ENCODE peak calls at places on chromosome 3, in six cellular contexts. A is AML-193; S is activated CD8-positive, alpha-beta memory T cell treated with anti-CD3 and anti-CD28 coated beads, Interleukin-2, amount 10 ng/mL, durations not matched to agents 7 days and 5 days; C is C1 segment of cervical spinal cord; K is NCI-H460; M is adipocyte. Q is an unnamed sample.

GRCh38 chr3:14144423-14145075 is 19.7 kb downstream of the TMEM43 start:
- DNase-seq in A (peak; percentile 100), S (peak; percentile 85), C (no peak), K (peak; percentile 91), M (peak; percentile 99), Q (peak; percentile 67)

GRCh38 chr3:38349684-38350359 is 3.2 kb downstream of the XYLB start:
- DNase-seq in A (no peak), S (no peak), C (no peak), K (no peak), M (no peak), Q (no peak)

GRCh38 chr3:61358364-61358763 is 107.1 kb upstream of the FHIT start:
- DNase-seq in A (no peak), S (no peak), C (peak; percentile 39), K (no peak), M (no peak), Q (no peak)

GRCh38 chr3:76024640-76025039 is 239.3 kb upstream of the ZNF717 start:
- DNase-seq in A (peak; percentile 39), S (no peak), C (no peak), K (no peak), M (peak; percentile 73), Q (no peak)

GRCh38 chr3:193788189-193788946 is 195.4 kb downstream of the OPA1 start:
- DNase-seq in A (peak; percentile 72), S (peak; percentile 44), C (peak; percentile 34), K (peak; percentile 46), M (peak; percentile 56), Q (peak; percentile 61)

GRCh38 chr3:35438101-35438500 is 201.2 kb upstream of the ARPP21 start:
- DNase-seq in A (no peak), S (no peak), C (no peak), K (no peak), M (no peak), Q (no peak)

GRCh38 chr3:174466471-174467054 is 392.6 kb upstream of the NAALADL2 start:
- DNase-seq in A (no peak), S (no peak), C (no peak), K (no peak), M (no peak), Q (no peak)

GRCh38 chr3:33440328-33440577 is at the start of gene UBP1:
- DNase-seq in A (no peak), S (no peak), C (no peak), K (no peak), M (no peak), Q (no peak)

GRCh38 chr3:156610154-156610553 is 55.2 kb upstream of the SSR3 start:
- DNase-seq in A (no peak), S (no peak), C (no peak), K (no peak), M (no peak), Q (no peak)

GRCh38 chr3:32706348-32707025 is 21.5 kb downstream of the CNOT10 start:
- DNase-seq in A (no peak), S (no peak), C (no peak), K (no peak), M (no peak), Q (no peak)

GRCh38 chr3:127211118-127212060 is 18.5 kb downstream of the PRR23E start:
- DNase-seq in A (no peak), S (no peak), C (no peak), K (no peak), M (no peak), Q (no peak)

GRCh38 chr3:100072328-100073048 is 41.8 kb downstream of the FILIP1L start:
- DNase-seq in A (peak; percentile 99), S (peak; percentile 61), C (no peak), K (no peak), M (peak; percentile 52), Q (no peak)

GRCh38 chr3:170320471-170321121 is 36.9 kb upstream of the SKIL start:
- DNase-seq in A (no peak), S (no peak), C (no peak), K (no peak), M (no peak), Q (no peak)

GRCh38 chr3:43086460-43087165 is 19.3 kb downstream of the POMGNT2 start:
- DNase-seq in A (no peak), S (no peak), C (no peak), K (no peak), M (no peak), Q (no peak)

GRCh38 chr3:42751609-42752008 is 21.4 kb downstream of the CCDC13 start:
- DNase-seq in A (no peak), S (no peak), C (no peak), K (no peak), M (no peak), Q (no peak)

GRCh38 chr3:46717447-46718231 is at the start of gene PRSS50:
- DNase-seq in A (no peak), S (peak; percentile 41), C (no peak), K (no peak), M (no peak), Q (no peak)

GRCh38 chr3:58260261-58260731 is 22.7 kb downstream of the ABHD6 start:
- DNase-seq in A (no peak), S (peak; percentile 67), C (peak; percentile 33), K (peak; percentile 2), M (peak; percentile 24), Q (peak; percentile 13)

GRCh38 chr3:192481638-192482037 is 245.7 kb downstream of the FGF12 start:
- DNase-seq in A (no peak), S (no peak), C (no peak), K (no peak), M (peak; percentile 24), Q (no peak)

GRCh38 chr3:13407926-13408325 is 12.2 kb downstream of the NUP210 start:
- DNase-seq in A (no peak), S (no peak), C (no peak), K (no peak), M (no peak), Q (no peak)

GRCh38 chr3:162719684-162720341 is 1223.2 kb downstream of the OTOL1 start:
- DNase-seq in A (no peak), S (no peak), C (no peak), K (peak; percentile 56), M (peak; percentile 94), Q (no peak)

GRCh38 chr3:186070996-186071395 is 37.9 kb downstream of the ETV5 start:
- DNase-seq in A (no peak), S (no peak), C (no peak), K (no peak), M (no peak), Q (no peak)

GRCh38 chr3:155984791-155985417 is 114.5 kb downstream of the GMPS start:
- DNase-seq in A (no peak), S (no peak), C (no peak), K (no peak), M (no peak), Q (no peak)

GRCh38 chr3:125605771-125606170 is 10.5 kb upstream of the OSBPL11 start:
- DNase-seq in A (no peak), S (no peak), C (no peak), K (no peak), M (no peak), Q (no peak)

GRCh38 chr3:178195824-178196223 is 340.4 kb upstream of the KCNMB2 start:
- DNase-seq in A (peak; percentile 10), S (no peak), C (no peak), K (no peak), M (peak; percentile 70), Q (no peak)

GRCh38 chr3:62154457-62155148 is 218.7 kb downstream of the FEZF2 start:
- DNase-seq in A (no peak), S (no peak), C (no peak), K (no peak), M (no peak), Q (no peak)

GRCh38 chr3:27681249-27681748 is 40.8 kb downstream of the EOMES start:
- DNase-seq in A (peak; percentile 93), S (no peak), C (no peak), K (peak; percentile 58), M (peak; percentile 92), Q (peak; percentile 25)

GRCh38 chr3:52537726-52538421 is 1.5 kb downstream of the UQCC5 start:
- DNase-seq in A (no peak), S (peak; percentile 41), C (no peak), K (no peak), M (no peak), Q (no peak)

GRCh38 chr3:180311242-180311641 is 274.5 kb upstream of the PEX5L start:
- DNase-seq in A (no peak), S (no peak), C (no peak), K (no peak), M (no peak), Q (no peak)

GRCh38 chr3:126516152-126516935 is 1.2 kb downstream of the UROC1 start:
- DNase-seq in A (no peak), S (no peak), C (no peak), K (no peak), M (no peak), Q (no peak)

GRCh38 chr3:196082471-196082971 is 631 bp upstream of the TFRC start:
- DNase-seq in A (no peak), S (no peak), C (peak; percentile 3), K (no peak), M (no peak), Q (no peak)

GRCh38 chr3:98901032-98901464 is 447 bp downstream of the DCBLD2 start:
- DNase-seq in A (peak; percentile 56), S (no peak), C (peak; percentile 37), K (peak; percentile 25), M (peak; percentile 71), Q (no peak)

GRCh38 chr3:8755564-8756237 is 13.7 kb downstream of the OXTR start:
- DNase-seq in A (no peak), S (no peak), C (no peak), K (peak; percentile 4), M (no peak), Q (no peak)

GRCh38 chr3:166527325-166527724 is 690.1 kb upstream of the BCHE start:
- DNase-seq in A (no peak), S (no peak), C (no peak), K (no peak), M (no peak), Q (no peak)

GRCh38 chr3:157026091-157026490 is 133.9 kb downstream of the CCNL1 start:
- DNase-seq in A (no peak), S (no peak), C (no peak), K (no peak), M (peak; percentile 9), Q (no peak)

GRCh38 chr3:39937315-39937714 is 127.9 kb downstream of the MYRIP start:
- DNase-seq in A (no peak), S (no peak), C (peak; percentile 31), K (no peak), M (no peak), Q (no peak)

Q was measured in GDM1.